ENCODE peak calls at places on chromosomes 13 and 19, in ten cellular contexts. E is IMR-90; Y is CD4-positive, CD25-positive, alpha-beta regulatory T cell; H is left lung; V is A549; Z is heart right ventricle; L is lower lobe of right lung; D is uterus; W is Peyer's patch; B is body of pancreas. G is an unnamed sample.

GRCh38 chr13:30577381-30577780 is 40.3 kb upstream of the USPL1 start:
- DNase-seq in W (no peak), V (no peak), Y (peak; percentile 3), B (peak; percentile 22), L (no peak), Z (no peak), E (peak; percentile 95), D (no peak), H (no peak), G (no peak)

GRCh38 chr13:48625396-48626076 is 28.2 kb upstream of the CYSLTR2 start:
- DNase-seq in H (no peak), L (no peak), E (no peak), B (no peak), V (no peak), D (no peak), Z (no peak), W (no peak), Y (no peak), G (no peak)

GRCh38 chr13:112690242-112690943 is 555 bp downstream of the ATP11A start:
- DNase-seq in L (peak; percentile 73), W (peak; percentile 67), V (peak; percentile 33), E (peak; percentile 44), Y (no peak), B (peak; percentile 52), D (peak; percentile 42), H (peak; percentile 89), Z (peak; percentile 43), G (no peak)

GRCh38 chr13:43783820-43784219 is 3.0 kb downstream of the ENOX1 start:
- DNase-seq in Z (peak; percentile 12), E (peak; percentile 8), Y (no peak), L (no peak), H (no peak), V (peak; percentile 9), W (no peak), B (peak; percentile 43), D (no peak), G (no peak)

GRCh38 chr13:50375792-50376191 is 360.5 kb downstream of the KCNRG start:
- DNase-seq in Y (no peak), L (no peak), Z (no peak), H (no peak), D (no peak), E (peak; percentile 68), B (no peak), V (no peak), W (no peak), G (no peak)

GRCh38 chr13:25046985-25047660 is 48.8 kb upstream of the PABPC3 start:
- DNase-seq in V (no peak), D (no peak), Y (no peak), L (no peak), Z (no peak), E (peak; percentile 18), H (peak; percentile 70), W (no peak), B (no peak), G (no peak)

GRCh38 chr19:54469496-54469934 is 3.6 kb downstream of the CDC42EP5 start:
- DNase-seq in D (peak; percentile 64), B (no peak), E (no peak), H (no peak), L (peak; percentile 63), W (peak; percentile 87), Z (peak; percentile 73), Y (no peak), V (no peak), G (no peak)

GRCh38 chr19:8423821-8424223 is 10.7 kb downstream of the MARCHF2 start:
- DNase-seq in B (peak; percentile 90), D (peak; percentile 99), H (peak; percentile 90), Y (no peak), E (peak; percentile 97), Z (peak; percentile 96), W (peak; percentile 65), L (peak; percentile 86), V (peak; percentile 67), G (peak; percentile 90)

GRCh38 chr19:32342695-32343094 is 2.7 kb upstream of the ZNF507 start:
- DNase-seq in D (no peak), Z (no peak), B (no peak), Y (no peak), H (no peak), V (no peak), L (no peak), E (no peak), W (no peak), G (no peak)

GRCh38 chr13:51211910-51212309 is 10.3 kb upstream of the FAM124A start:
- DNase-seq in E (no peak), H (no peak), B (no peak), V (no peak), Z (no peak), D (no peak), W (no peak), Y (no peak), L (no peak), G (no peak)

GRCh38 chr19:3617463-3617862 is 9.1 kb downstream of the CACTIN start:
- DNase-seq in Z (no peak), B (no peak), D (no peak), V (no peak), Y (no peak), L (no peak), H (peak; percentile 70), E (no peak), W (no peak), G (no peak)

DNA sequence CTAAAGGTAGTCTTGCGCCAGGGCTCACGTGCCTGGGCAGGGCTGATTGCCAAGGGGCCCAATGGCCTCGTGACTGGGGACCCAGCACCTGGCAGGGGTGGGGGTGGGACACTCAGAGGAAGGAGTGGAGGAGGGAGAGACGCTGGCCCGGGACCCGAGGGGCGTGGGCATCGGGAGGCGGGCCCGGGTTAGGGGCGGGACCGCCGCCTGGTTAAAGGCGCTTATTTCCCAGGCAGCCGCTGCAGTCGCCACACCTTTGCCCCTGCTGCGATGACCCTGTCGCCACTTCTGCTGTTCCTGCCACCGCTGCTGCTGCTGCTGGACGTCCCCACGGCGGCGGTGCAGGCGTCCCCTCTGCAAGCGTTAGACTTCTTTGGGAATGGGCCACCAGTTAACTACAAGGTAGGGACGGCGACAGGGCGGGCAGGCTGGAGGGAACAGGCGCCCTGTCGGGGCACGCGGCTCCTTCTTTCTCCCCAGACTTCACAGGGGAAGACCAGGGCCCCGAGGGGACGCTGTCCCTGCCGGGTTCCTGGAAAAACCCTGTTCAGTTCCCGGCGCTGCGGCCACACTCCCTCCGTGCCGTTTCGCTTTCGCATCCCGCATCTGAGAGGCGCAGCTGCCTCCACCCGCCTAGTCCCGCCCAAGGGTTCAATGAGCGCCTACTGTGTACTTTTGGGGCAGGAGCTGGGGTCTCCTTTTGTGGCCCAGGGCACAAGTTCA is at the start of gene IFI30:
- DNase-seq in E (no peak), W (peak; percentile 86), B (peak; percentile 94), Y (peak; percentile 60), Z (peak; percentile 65), L (peak; percentile 92), H (peak; percentile 97), V (peak; percentile 68), D (peak; percentile 71), G (peak; percentile 62)
- H3K27ac ChIP-seq in E (no peak within 1 kb of the TSS), W (peak within 1 kb of the TSS; percentile 81), B (peak within 1 kb of the TSS; percentile 83), Y (peak within 1 kb of the TSS; percentile 61), Z (peak within 1 kb of the TSS; percentile 5), L (peak within 1 kb of the TSS; percentile 81), H (peak within 1 kb of the TSS; percentile 88), V (peak within 1 kb of the TSS; percentile 77), D (peak within 1 kb of the TSS; percentile 68), G (no peak within 1 kb of the TSS)

GRCh38 chr19:28543244-28543776 is 669.6 kb downstream of the UQCRFS1 start:
- DNase-seq in E (no peak), W (no peak), H (no peak), B (no peak), V (no peak), L (no peak), D (no peak), Y (no peak), Z (no peak), G (no peak)
- H3K4me3 ChIP-seq in E (no peak overlapping the region), W (no peak overlapping the region), H (no peak overlapping the region), B (no peak overlapping the region), V (no peak overlapping the region), L (no peak overlapping the region), D (no peak overlapping the region), Y (no peak overlapping the region), Z (no peak overlapping the region), G (no peak overlapping the region)

GRCh38 chr19:39435499-39436349 is at the start of gene RPS16:
- DNase-seq in W (peak; percentile 99), L (peak; percentile 99), E (peak; percentile 96), V (peak; percentile 95), H (peak; percentile 100), Z (peak; percentile 99), Y (peak; percentile 98), B (peak; percentile 99), D (peak; percentile 99), G (peak; percentile 99)

GRCh38 chr19:39433480-39434079 is 2.2 kb downstream of the RPS16 start:
- DNase-seq in V (no peak), E (no peak), Y (no peak), B (no peak), W (no peak), L (no peak), D (no peak), H (no peak), Z (no peak), G (no peak)

GRCh38 chr19:39430675-39431593 is 4.8 kb downstream of the RPS16 start:
- DNase-seq in L (peak; percentile 77), B (peak; percentile 55), H (no peak), D (no peak), W (no peak), Y (peak; percentile 72), Z (peak; percentile 48), E (peak; percentile 100), V (peak; percentile 99), G (no peak)

GRCh38 chr19:39434123-39435076 is 1.3 kb downstream of the RPS16 start:
- DNase-seq in Z (no peak), V (no peak), L (no peak), B (no peak), E (no peak), D (no peak), W (no peak), Y (no peak), H (no peak), G (no peak)

GRCh38 chr19:39432677-39433025 is 3.1 kb downstream of the RPS16 start:
- DNase-seq in W (no peak), D (no peak), H (no peak), V (no peak), Z (no peak), E (no peak), B (no peak), Y (no peak), L (no peak), G (no peak)
- H3K27ac ChIP-seq in W (no peak overlapping the region), D (no peak overlapping the region), H (peak overlapping the region; percentile 90), V (peak overlapping the region; percentile 90), Z (no peak overlapping the region), E (no peak overlapping the region), B (no peak overlapping the region), Y (no peak overlapping the region), L (no peak overlapping the region), G (no peak overlapping the region)

GRCh38 chr13:38804536-38804935 is 117.7 kb downstream of the FREM2 start:
- DNase-seq in D (no peak), E (no peak), B (no peak), W (no peak), L (no peak), V (no peak), Y (no peak), Z (no peak), H (no peak), G (no peak)

GRCh38 chr13:38804061-38804460 is 117.2 kb downstream of the FREM2 start:
- DNase-seq in V (no peak), E (no peak), D (no peak), H (no peak), Y (no peak), Z (no peak), B (no peak), W (no peak), L (no peak), G (no peak)

DNA sequence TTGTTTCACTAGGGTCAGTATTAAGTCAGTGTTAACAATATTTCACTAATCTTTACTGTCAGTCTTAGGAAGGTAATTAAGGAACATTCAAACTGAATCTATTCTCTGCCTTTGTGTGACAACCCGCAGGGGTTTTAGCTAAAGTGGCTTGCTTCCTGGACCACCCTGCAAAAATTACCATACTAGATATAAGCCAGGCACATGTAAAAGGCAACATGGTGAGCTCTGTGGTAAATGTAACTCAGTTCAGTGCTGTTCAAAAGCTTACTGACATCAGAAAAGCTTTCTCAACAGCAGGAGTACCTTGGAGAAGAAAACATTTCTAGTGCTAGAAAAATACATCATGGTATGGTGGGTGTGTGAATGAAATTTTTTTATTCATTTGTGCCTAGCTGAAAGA is 116.7 kb downstream of the FREM2 start:
- DNase-seq in W (no peak), D (no peak), L (no peak), B (no peak), V (no peak), H (no peak), E (no peak), Z (no peak), Y (no peak), G (no peak)
- H3K4me3 ChIP-seq in W (no peak overlapping the region), D (no peak overlapping the region), L (no peak overlapping the region), B (no peak overlapping the region), V (no peak overlapping the region), H (no peak overlapping the region), E (no peak overlapping the region), Z (no peak overlapping the region), Y (no peak overlapping the region), G (no peak overlapping the region)

G was measured in testis.